ENCODE peak calls at places on chromosomes 2 and 18, in nine cellular contexts. One of them, this sample, is unnamed.
A peak's percentile ranks its signal among the peaks of the same experiment; 100 is the strongest.

GRCh38 chr2:47217277-47217676 is 62.2 kb upstream of the STPG4 start:
- DNase-seq in activated T-cell treated with anti-CD3 and anti-CD28 coated beads for 4 hours: no peak
- DNase-seq in EL: no peak
- DNase-seq in stimulated activated CD4-positive, alpha-beta T cell treated with anti-CD3 and anti-CD28 coated beads, Interleukin-2, amount 100 ng/mL, for 48 hours: no peak
- DNase-seq in HS-5: no peak
- DNase-seq in left ventricle myocardium inferior: no peak
- DNase-seq in GM23338: no peak
- DNase-seq in left kidney: no peak
- DNase-seq in NCI-H2171: no peak
- DNase-seq in this sample: peak; percentile 50

GRCh38 chr2:26000561-26001211 is 18.4 kb upstream of the KIF3C start:
- DNase-seq in HS-5: no peak
- DNase-seq in left ventricle myocardium inferior: no peak
- DNase-seq in stimulated activated CD4-positive, alpha-beta T cell treated with anti-CD3 and anti-CD28 coated beads, Interleukin-2, amount 100 ng/mL, for 48 hours: no peak
- DNase-seq in left kidney: no peak
- DNase-seq in EL: no peak
- DNase-seq in GM23338: no peak
- DNase-seq in NCI-H2171: no peak
- DNase-seq in activated T-cell treated with anti-CD3 and anti-CD28 coated beads for 4 hours: no peak
- DNase-seq in this sample: no peak

GRCh38 chr18:60259052-60259681 is 113.4 kb downstream of the MC4R start:
- DNase-seq in NCI-H2171: no peak
- DNase-seq in GM23338: no peak
- DNase-seq in left ventricle myocardium inferior: no peak
- DNase-seq in left kidney: no peak
- DNase-seq in HS-5: peak; percentile 8
- DNase-seq in activated T-cell treated with anti-CD3 and anti-CD28 coated beads for 4 hours: no peak
- DNase-seq in EL: peak; percentile 7
- DNase-seq in stimulated activated CD4-positive, alpha-beta T cell treated with anti-CD3 and anti-CD28 coated beads, Interleukin-2, amount 100 ng/mL, for 48 hours: no peak
- DNase-seq in this sample: no peak

GRCh38 chr2:144553379-144553778 is 33.5 kb upstream of the ZEB2 start:
- DNase-seq in GM23338: no peak
- DNase-seq in stimulated activated CD4-positive, alpha-beta T cell treated with anti-CD3 and anti-CD28 coated beads, Interleukin-2, amount 100 ng/mL, for 48 hours: no peak
- DNase-seq in EL: peak; percentile 93
- DNase-seq in activated T-cell treated with anti-CD3 and anti-CD28 coated beads for 4 hours: no peak
- DNase-seq in left ventricle myocardium inferior: no peak
- DNase-seq in HS-5: peak; percentile 72
- DNase-seq in left kidney: no peak
- DNase-seq in NCI-H2171: no peak
- DNase-seq in this sample: no peak

GRCh38 chr2:71784734-71785549 is 331.6 kb downstream of the DYSF start:
- DNase-seq in activated T-cell treated with anti-CD3 and anti-CD28 coated beads for 4 hours: no peak
- DNase-seq in EL: peak; percentile 64
- DNase-seq in left kidney: no peak
- DNase-seq in GM23338: no peak
- DNase-seq in HS-5: peak; percentile 58
- DNase-seq in left ventricle myocardium inferior: no peak
- DNase-seq in stimulated activated CD4-positive, alpha-beta T cell treated with anti-CD3 and anti-CD28 coated beads, Interleukin-2, amount 100 ng/mL, for 48 hours: no peak
- DNase-seq in NCI-H2171: no peak
- DNase-seq in this sample: no peak

GRCh38 chr18:8882632-8883408 is 177.5 kb downstream of the MTCL1 start:
- DNase-seq in activated T-cell treated with anti-CD3 and anti-CD28 coated beads for 4 hours: no peak
- DNase-seq in left ventricle myocardium inferior: no peak
- DNase-seq in left kidney: no peak
- DNase-seq in HS-5: no peak
- DNase-seq in EL: no peak
- DNase-seq in NCI-H2171: no peak
- DNase-seq in stimulated activated CD4-positive, alpha-beta T cell treated with anti-CD3 and anti-CD28 coated beads, Interleukin-2, amount 100 ng/mL, for 48 hours: no peak
- DNase-seq in GM23338: peak; percentile 86
- DNase-seq in this sample: no peak

GRCh38 chr2:46298522-46299351 is 1.5 kb downstream of the EPAS1 start:
- DNase-seq in HS-5: no peak
- DNase-seq in stimulated activated CD4-positive, alpha-beta T cell treated with anti-CD3 and anti-CD28 coated beads, Interleukin-2, amount 100 ng/mL, for 48 hours: no peak
- DNase-seq in left ventricle myocardium inferior: peak; percentile 73
- DNase-seq in activated T-cell treated with anti-CD3 and anti-CD28 coated beads for 4 hours: no peak
- DNase-seq in GM23338: peak; percentile 59
- DNase-seq in NCI-H2171: no peak
- DNase-seq in left kidney: peak; percentile 55
- DNase-seq in EL: peak; percentile 58
- DNase-seq in this sample: peak; percentile 49

GRCh38 chr18:46073474-46074331 is 1.6 kb upstream of the PSTPIP2 start:
- DNase-seq in NCI-H2171: peak; percentile 49
- DNase-seq in left kidney: peak; percentile 87
- DNase-seq in EL: peak; percentile 75
- DNase-seq in left ventricle myocardium inferior: no peak
- DNase-seq in GM23338: peak; percentile 82
- DNase-seq in HS-5: no peak
- DNase-seq in stimulated activated CD4-positive, alpha-beta T cell treated with anti-CD3 and anti-CD28 coated beads, Interleukin-2, amount 100 ng/mL, for 48 hours: peak; percentile 67
- DNase-seq in activated T-cell treated with anti-CD3 and anti-CD28 coated beads for 4 hours: peak; percentile 67
- DNase-seq in this sample: no peak

GRCh38 chr2:27194538-27195354 is 17.1 kb upstream of the ATRAID start:
- DNase-seq in GM23338: no peak
- DNase-seq in left ventricle myocardium inferior: no peak
- DNase-seq in activated T-cell treated with anti-CD3 and anti-CD28 coated beads for 4 hours: no peak
- DNase-seq in stimulated activated CD4-positive, alpha-beta T cell treated with anti-CD3 and anti-CD28 coated beads, Interleukin-2, amount 100 ng/mL, for 48 hours: no peak
- DNase-seq in HS-5: no peak
- DNase-seq in NCI-H2171: no peak
- DNase-seq in EL: no peak
- DNase-seq in left kidney: peak; percentile 7
- DNase-seq in this sample: no peak

GRCh38 chr2:71102981-71103681 is 26.9 kb downstream of the MCEE start:
- DNase-seq in HS-5: no peak
- DNase-seq in EL: no peak
- DNase-seq in stimulated activated CD4-positive, alpha-beta T cell treated with anti-CD3 and anti-CD28 coated beads, Interleukin-2, amount 100 ng/mL, for 48 hours: no peak
- DNase-seq in NCI-H2171: no peak
- DNase-seq in left ventricle myocardium inferior: no peak
- DNase-seq in activated T-cell treated with anti-CD3 and anti-CD28 coated beads for 4 hours: no peak
- DNase-seq in GM23338: peak; percentile 59
- DNase-seq in left kidney: no peak
- DNase-seq in this sample: no peak

This sample was measured in D721Med.